ENCODE peak calls at places on chromosomes 12 and 14, in nine cellular contexts. V, E, C, K, Y, X, D, S and G are unnamed samples.

GRCh38 chr12:47614521-47614920 is 91.3 kb downstream of the RPAP3 start:
- DNase-seq in V (no peak), S (no peak), K (no peak), X (no peak), Y (no peak), C (no peak), E (no peak), D (no peak), G (no peak)

GRCh38 chr14:37901978-37902377 is 305.7 kb upstream of the SSTR1 start:
- DNase-seq in X (no peak), K (no peak), E (no peak), V (no peak), S (no peak), D (no peak), Y (no peak), C (no peak), G (no peak)

GRCh38 chr14:21748869-21749303 is 75.3 kb upstream of the OR4E1 start:
- DNase-seq in V (no peak), K (peak; percentile 14), D (peak; percentile 41), S (peak; percentile 47), Y (no peak), C (peak; percentile 70), X (no peak), E (peak; percentile 78), G (peak; percentile 2)

GRCh38 chr12:68785358-68785757 is 22.6 kb upstream of the MDM2 start:
- DNase-seq in K (no peak), S (no peak), Y (no peak), V (no peak), D (no peak), X (no peak), C (no peak), E (no peak), G (no peak)

GRCh38 chr14:32073537-32074189 is 3.4 kb upstream of the ARHGAP5 start:
- DNase-seq in V (no peak), S (peak; percentile 33), C (peak; percentile 55), K (peak; percentile 13), D (peak; percentile 34), Y (no peak), E (peak; percentile 74), X (peak; percentile 77), G (peak; percentile 81)

GRCh38 chr12:124442772-124443445 is 124.5 kb downstream of the NCOR2 start:
- DNase-seq in D (no peak), Y (no peak), C (no peak), X (no peak), E (no peak), K (no peak), V (no peak), S (no peak), G (no peak)

GRCh38 chr12:9367201-9367600 is 159.0 kb upstream of the PZP start:
- DNase-seq in C (no peak), E (no peak), V (no peak), K (no peak), X (no peak), S (no peak), D (no peak), Y (no peak), G (no peak)

GRCh38 chr12:45878630-45879255 is 111.6 kb downstream of the SCAF11 start:
- DNase-seq in D (no peak), S (no peak), Y (no peak), K (no peak), C (no peak), E (no peak), V (no peak), X (no peak), G (no peak)

GRCh38 chr14:101025131-101025530 is 121.6 kb upstream of the RTL1 start:
- DNase-seq in Y (no peak), V (no peak), C (no peak), S (no peak), E (no peak), D (no peak), K (no peak), X (no peak), G (no peak)

GRCh38 chr14:92934196-92935085 is 11.5 kb downstream of the CHGA start:
- DNase-seq in K (no peak), S (no peak), D (no peak), Y (no peak), C (no peak), V (no peak), E (no peak), X (no peak), G (no peak)